ENCODE peak calls at places on chromosomes 5 and 9, in five cellular contexts. One of them, this sample, is unnamed.

GRCh38 chr5:72552041-72552557 is 44.9 kb upstream of the ZNF366 start:
- DNase-seq in Panc1: no peak
- DNase-seq in SK-N-SH: no peak
- DNase-seq in stomach: no peak
- DNase-seq in HCT116: no peak
- DNase-seq in this sample: no peak

GRCh38 chr5:180395540-180396274 is 42.6 kb upstream of the GFPT2 start:
- DNase-seq in Panc1: no peak
- DNase-seq in SK-N-SH: peak; percentile 2
- DNase-seq in stomach: no peak
- DNase-seq in HCT116: no peak
- DNase-seq in this sample: no peak

GRCh38 chr9:79254900-79255651 is 316.7 kb upstream of the TLE4 start:
- DNase-seq in Panc1: no peak
- DNase-seq in SK-N-SH: no peak
- DNase-seq in stomach: no peak
- DNase-seq in HCT116: no peak
- DNase-seq in this sample: no peak

GRCh38 chr5:10264569-10264968 is 14.5 kb downstream of the CCT5 start:
- DNase-seq in Panc1: no peak
- DNase-seq in SK-N-SH: no peak
- DNase-seq in stomach: no peak
- DNase-seq in HCT116: no peak
- DNase-seq in this sample: no peak

GRCh38 chr9:104073098-104073769 is 20.9 kb upstream of the SMC2 start:
- DNase-seq in Panc1: no peak
- DNase-seq in SK-N-SH: no peak
- DNase-seq in stomach: no peak
- DNase-seq in HCT116: no peak
- DNase-seq in this sample: no peak

GRCh38 chr5:154683101-154683757 is 71.9 kb upstream of the LARP1 start:
- DNase-seq in Panc1: no peak
- DNase-seq in SK-N-SH: no peak
- DNase-seq in stomach: no peak
- DNase-seq in HCT116: no peak
- DNase-seq in this sample: no peak

GRCh38 chr5:154713615-154714125 is 41.5 kb upstream of the LARP1 start:
- DNase-seq in Panc1: no peak
- DNase-seq in SK-N-SH: no peak
- DNase-seq in stomach: no peak
- DNase-seq in HCT116: no peak
- DNase-seq in this sample: no peak

GRCh38 chr9:133389025-133389557 is 12.9 kb downstream of the STKLD1 start:
- DNase-seq in Panc1: no peak
- DNase-seq in SK-N-SH: no peak
- DNase-seq in stomach: no peak
- DNase-seq in HCT116: no peak
- DNase-seq in this sample: no peak

GRCh38 chr5:172773481-172774469 is 2.8 kb upstream of the DUSP1 start:
- DNase-seq in Panc1: no peak
- DNase-seq in SK-N-SH: no peak
- DNase-seq in stomach: no peak
- DNase-seq in HCT116: no peak
- DNase-seq in this sample: peak; percentile 80

GRCh38 chr5:173420108-173420507 is 91.9 kb upstream of the STC2 start:
- DNase-seq in Panc1: no peak
- DNase-seq in SK-N-SH: peak; percentile 39
- DNase-seq in stomach: no peak
- DNase-seq in HCT116: no peak
- DNase-seq in this sample: no peak

GRCh38 chr5:1468247-1468612 is 23.0 kb upstream of the SLC6A3 start:
- DNase-seq in Panc1: no peak
- DNase-seq in SK-N-SH: peak; percentile 83
- DNase-seq in stomach: no peak
- DNase-seq in HCT116: no peak
- DNase-seq in this sample: no peak

GRCh38 chr9:136760424-136760823 is 2.4 kb upstream of the LCN8 start:
- DNase-seq in Panc1: no peak
- DNase-seq in SK-N-SH: no peak
- DNase-seq in stomach: no peak
- DNase-seq in HCT116: no peak
- DNase-seq in this sample: no peak

GRCh38 chr5:34682926-34683623 is 26.9 kb downstream of the RAI14 start:
- DNase-seq in Panc1: no peak
- DNase-seq in SK-N-SH: no peak
- DNase-seq in stomach: peak; percentile 56
- DNase-seq in HCT116: peak; percentile 16
- DNase-seq in this sample: no peak

GRCh38 chr5:74122979-74123575 is 497.1 kb downstream of the ARHGEF28 start:
- DNase-seq in Panc1: no peak
- DNase-seq in SK-N-SH: no peak
- DNase-seq in stomach: no peak
- DNase-seq in HCT116: no peak
- DNase-seq in this sample: no peak

GRCh38 chr9:117044241-117044640 is 357.1 kb downstream of the TRIM32 start:
- DNase-seq in Panc1: no peak
- DNase-seq in SK-N-SH: peak; percentile 9
- DNase-seq in stomach: no peak
- DNase-seq in HCT116: no peak
- DNase-seq in this sample: no peak

GRCh38 chr5:124583469-124584350 is 162.7 kb downstream of the ZNF608 start:
- DNase-seq in Panc1: no peak
- DNase-seq in SK-N-SH: no peak
- DNase-seq in stomach: no peak
- DNase-seq in HCT116: peak; percentile 40
- DNase-seq in this sample: no peak

GRCh38 chr5:141100243-141100805 is at the start of gene PCDHB3:
- DNase-seq in Panc1: no peak
- DNase-seq in SK-N-SH: peak; percentile 79
- DNase-seq in stomach: no peak
- DNase-seq in HCT116: peak; percentile 16
- DNase-seq in this sample: no peak

DNA sequence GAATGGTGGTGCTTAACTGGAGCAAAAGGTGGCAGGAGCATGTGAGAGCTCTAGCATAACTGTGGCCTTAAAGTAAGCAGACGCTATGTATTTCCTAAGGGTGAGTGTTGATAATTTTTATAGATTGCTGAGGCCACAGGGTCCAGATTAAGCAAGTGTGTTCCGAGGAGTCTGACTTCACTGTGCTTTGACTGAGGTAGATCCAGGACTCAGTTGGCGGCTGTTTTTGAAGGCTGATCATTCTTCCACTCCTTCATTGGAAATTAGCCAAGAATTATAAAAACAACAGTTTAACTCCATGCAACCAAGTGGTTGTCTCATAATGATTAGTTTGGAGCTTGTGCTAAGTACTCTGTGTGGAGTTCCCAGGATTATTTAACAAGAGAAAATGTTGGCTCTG is 19.1 kb downstream of the IQGAP2 start:
- DNase-seq in Panc1: no peak
- DNase-seq in SK-N-SH: no peak
- DNase-seq in stomach: no peak
- DNase-seq in HCT116: no peak
- DNase-seq in this sample: no peak
- H3K27ac ChIP-seq in Panc1: no peak overlapping the region
- H3K27ac ChIP-seq in SK-N-SH: no peak overlapping the region
- H3K27ac ChIP-seq in stomach: no peak overlapping the region
- H3K27ac ChIP-seq in HCT116: no peak overlapping the region
- H3K27ac ChIP-seq in this sample: no peak overlapping the region

DNA sequence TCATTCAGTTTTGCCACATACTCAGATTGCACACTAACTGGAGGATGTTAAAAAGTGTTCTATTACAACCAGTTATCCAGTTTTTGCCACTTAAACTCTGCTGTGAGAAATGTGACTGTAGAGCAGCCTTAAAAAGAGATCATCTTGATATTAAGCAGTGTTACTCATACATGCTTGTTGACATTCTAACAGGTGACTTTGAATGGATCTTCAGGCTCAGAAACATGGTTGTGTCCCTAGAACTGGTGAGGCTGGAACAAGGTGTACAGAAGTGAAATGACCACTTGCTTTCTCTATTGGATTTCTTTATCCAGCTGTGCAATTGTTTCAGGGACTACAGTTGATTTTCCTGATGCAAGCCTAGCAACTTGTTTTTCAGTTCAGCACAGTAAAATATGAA is 166.1 kb upstream of the CCDC152 start:
- DNase-seq in Panc1: no peak
- DNase-seq in SK-N-SH: no peak
- DNase-seq in stomach: no peak
- DNase-seq in HCT116: no peak
- DNase-seq in this sample: no peak
- TF ChIP-seq POLR2AphosphoS5 in Panc1: no peak
- TF ChIP-seq POLR2AphosphoS5 in SK-N-SH: no peak
- TF ChIP-seq POLR2AphosphoS5 in stomach: no peak
- TF ChIP-seq POLR2AphosphoS5 in HCT116: no peak
- TF ChIP-seq POLR2AphosphoS5 in this sample: no peak

GRCh38 chr9:92943062-92943616 is 4.2 kb upstream of the FGD3 start:
- DNase-seq in Panc1: no peak
- DNase-seq in SK-N-SH: no peak
- DNase-seq in stomach: peak; percentile 60
- DNase-seq in HCT116: no peak
- DNase-seq in this sample: no peak
- H3K27ac ChIP-seq in Panc1: no peak overlapping the region
- H3K27ac ChIP-seq in SK-N-SH: no peak overlapping the region
- H3K27ac ChIP-seq in stomach: no peak overlapping the region
- H3K27ac ChIP-seq in HCT116: no peak overlapping the region
- H3K27ac ChIP-seq in this sample: no peak overlapping the region

DNA sequence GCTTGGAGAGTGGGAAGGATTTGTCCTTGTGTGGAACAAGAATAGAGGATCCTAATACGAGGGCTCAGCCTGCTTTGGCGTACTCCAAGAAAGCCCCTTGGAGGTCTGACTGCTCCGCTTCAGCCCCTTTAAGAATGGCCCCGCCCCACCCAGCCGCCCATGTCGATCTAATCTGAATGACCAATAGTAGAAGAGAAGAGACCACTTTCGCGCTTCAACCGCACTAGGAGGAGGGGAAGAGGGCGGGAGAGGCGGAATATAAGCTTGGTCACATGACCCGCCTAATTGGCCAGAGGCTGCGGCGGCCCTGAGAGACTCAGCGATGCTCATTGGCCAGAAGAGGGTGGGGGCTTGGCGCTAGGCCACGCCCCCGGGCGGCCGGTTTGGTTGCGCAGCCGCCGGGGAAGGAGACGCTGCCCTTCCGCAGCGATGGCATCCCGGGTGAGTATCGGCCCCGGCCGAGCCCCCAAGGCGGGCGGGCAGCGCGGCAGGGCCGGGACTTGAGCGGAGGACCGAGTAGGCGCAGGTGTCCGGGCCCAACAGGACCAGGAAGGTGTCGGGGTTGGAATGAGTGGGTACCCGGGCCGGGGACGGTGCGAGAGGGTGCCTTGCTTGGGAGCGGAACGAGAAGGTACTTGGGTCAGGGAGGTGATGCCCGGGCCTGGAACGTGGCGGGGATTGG is at the start of gene MIGA2:
- DNase-seq in Panc1: peak; percentile 89
- DNase-seq in SK-N-SH: peak; percentile 98
- DNase-seq in stomach: peak; percentile 98
- DNase-seq in HCT116: peak; percentile 98
- DNase-seq in this sample: peak; percentile 98
- TF ChIP-seq POLR2AphosphoS5 in Panc1: peak; percentile 48
- TF ChIP-seq POLR2AphosphoS5 in SK-N-SH: peak; percentile 75
- TF ChIP-seq POLR2AphosphoS5 in stomach: peak; percentile 98
- TF ChIP-seq POLR2AphosphoS5 in HCT116: peak; percentile 81
- TF ChIP-seq POLR2AphosphoS5 in this sample: peak; percentile 96

GRCh38 chr5:178392998-178393397 is 160.4 kb upstream of the PHYKPL start:
- DNase-seq in Panc1: no peak
- DNase-seq in SK-N-SH: no peak
- DNase-seq in stomach: peak; percentile 24
- DNase-seq in HCT116: no peak
- DNase-seq in this sample: no peak
- H3K27ac ChIP-seq in Panc1: no peak overlapping the region
- H3K27ac ChIP-seq in SK-N-SH: peak overlapping the region; percentile 69
- H3K27ac ChIP-seq in stomach: no peak overlapping the region
- H3K27ac ChIP-seq in HCT116: no peak overlapping the region
- H3K27ac ChIP-seq in this sample: peak overlapping the region; percentile 13

DNA sequence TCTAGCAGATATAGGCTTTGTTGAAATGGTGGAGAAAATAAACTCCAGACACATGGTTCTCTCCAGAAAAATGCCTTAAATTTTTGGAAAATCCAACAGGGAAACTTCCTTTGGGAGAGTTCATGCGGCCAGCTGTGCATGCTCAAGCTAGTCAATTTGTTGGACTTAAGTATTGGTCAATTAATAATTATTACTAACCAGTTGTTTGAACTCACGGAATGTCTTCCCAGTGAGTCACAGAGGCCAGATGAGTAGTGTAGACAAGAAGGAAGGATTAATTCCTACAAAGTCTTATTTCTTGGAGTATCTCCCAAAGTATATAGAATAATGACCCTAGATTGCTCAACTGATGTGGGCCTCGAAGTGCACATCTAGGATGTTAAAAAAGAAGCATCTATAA is 103.6 kb downstream of the MACIR start:
- DNase-seq in Panc1: no peak
- DNase-seq in SK-N-SH: no peak
- DNase-seq in stomach: no peak
- DNase-seq in HCT116: no peak
- DNase-seq in this sample: no peak
- TF ChIP-seq POLR2AphosphoS5 in Panc1: no peak
- TF ChIP-seq POLR2AphosphoS5 in SK-N-SH: no peak
- TF ChIP-seq POLR2AphosphoS5 in stomach: no peak
- TF ChIP-seq POLR2AphosphoS5 in HCT116: no peak
- TF ChIP-seq POLR2AphosphoS5 in this sample: no peak

GRCh38 chr5:81656788-81657187 is 94.1 kb downstream of the SSBP2 start:
- DNase-seq in Panc1: no peak
- DNase-seq in SK-N-SH: no peak
- DNase-seq in stomach: no peak
- DNase-seq in HCT116: no peak
- DNase-seq in this sample: no peak
- H3K27ac ChIP-seq in Panc1: no peak overlapping the region
- H3K27ac ChIP-seq in SK-N-SH: no peak overlapping the region
- H3K27ac ChIP-seq in stomach: no peak overlapping the region
- H3K27ac ChIP-seq in HCT116: no peak overlapping the region
- H3K27ac ChIP-seq in this sample: no peak overlapping the region

This sample was measured in spleen.